ENCODE peak calls at places on chromosomes 2 and 18, in nine cellular contexts. D, I, Y, F, O, S, N, U and Z are unnamed samples.

GRCh38 chr2:207275779-207276178 is 110.0 kb upstream of the KLF7 start:
- DNase-seq in D (no peak), I (no peak), Y (no peak), F (no peak), O (no peak), S (no peak), N (no peak), U (no peak), Z (no peak)

GRCh38 chr18:10437837-10438236 is 16.6 kb upstream of the APCDD1 start:
- DNase-seq in D (no peak), I (peak), Y (no peak), F (no peak), O (no peak), S (no peak), N (peak), U (no peak), Z (no peak)

GRCh38 chr2:55923091-55923977 is at the start of gene EFEMP1:
- DNase-seq in D (no peak), I (peak), Y (peak), F (peak), O (peak), S (peak), N (no peak), U (peak), Z (peak)

GRCh38 chr2:102233132-102233884 is 46.5 kb downstream of the IL1RL2 start:
- DNase-seq in D (no peak), I (no peak), Y (no peak), F (no peak), O (no peak), S (no peak), N (no peak), U (no peak), Z (no peak)

GRCh38 chr2:189763908-189764661 is 1.5 kb upstream of the OSGEPL1 start:
- DNase-seq in D (no peak), I (peak), Y (no peak), F (peak), O (peak), S (no peak), N (peak), U (no peak), Z (no peak)

GRCh38 chr2:158204741-158205165 is 103.1 kb downstream of the UPP2 start:
- DNase-seq in D (no peak), I (peak), Y (no peak), F (peak), O (peak), S (no peak), N (no peak), U (no peak), Z (no peak)

GRCh38 chr2:100982431-100982861 is 19.6 kb upstream of the RPL31 start:
- DNase-seq in D (no peak), I (no peak), Y (no peak), F (no peak), O (no peak), S (no peak), N (no peak), U (no peak), Z (no peak)

GRCh38 chr2:155583674-155584195 is 748.8 kb downstream of the NR4A2 start:
- DNase-seq in D (no peak), I (no peak), Y (no peak), F (no peak), O (no peak), S (no peak), N (no peak), U (no peak), Z (no peak)

GRCh38 chr2:235496239-235496621 is 2.4 kb downstream of the AGAP1 start:
- DNase-seq in D (no peak), I (no peak), Y (peak), F (no peak), O (peak), S (no peak), N (no peak), U (no peak), Z (no peak)

GRCh38 chr2:112048887-112049286 is 6.2 kb upstream of the TMEM87B start:
- DNase-seq in D (peak), I (peak), Y (peak), F (peak), O (peak), S (no peak), N (peak), U (no peak), Z (no peak)

GRCh38 chr18:22505136-22505535 is 87.4 kb upstream of the CTAGE1 start:
- DNase-seq in D (no peak), I (no peak), Y (no peak), F (peak), O (peak), S (no peak), N (no peak), U (no peak), Z (no peak)

GRCh38 chr18:22503803-22504202 is 86.1 kb upstream of the CTAGE1 start:
- DNase-seq in D (peak), I (no peak), Y (no peak), F (peak), O (peak), S (no peak), N (no peak), U (peak), Z (no peak)

GRCh38 chr18:22507055-22507454 is 89.3 kb upstream of the CTAGE1 start:
- DNase-seq in D (no peak), I (no peak), Y (no peak), F (no peak), O (no peak), S (no peak), N (no peak), U (no peak), Z (no peak)

GRCh38 chr18:22504665-22505064 is 87.0 kb upstream of the CTAGE1 start:
- DNase-seq in D (no peak), I (no peak), Y (no peak), F (peak), O (peak), S (no peak), N (no peak), U (no peak), Z (no peak)

DNA sequence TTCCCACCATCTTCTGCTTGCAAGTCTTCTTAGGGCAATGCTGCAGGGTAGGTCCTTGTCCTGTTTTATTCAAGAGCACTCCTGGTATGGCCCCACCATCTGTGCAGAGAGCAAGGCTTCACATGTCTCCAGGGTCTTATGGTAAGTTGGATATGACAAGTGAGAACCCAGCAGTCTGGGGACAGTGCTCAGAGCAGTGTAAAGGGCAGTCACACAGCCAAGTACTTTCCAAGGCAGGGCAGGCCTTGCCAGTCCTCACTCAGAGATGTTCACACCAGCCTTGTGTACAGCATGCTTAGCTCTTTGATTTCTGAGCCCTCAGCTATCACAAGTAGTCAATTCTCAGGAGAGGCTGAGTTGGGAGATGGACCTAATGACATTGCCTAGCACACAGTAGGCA is 86.5 kb upstream of the CTAGE1 start:
- DNase-seq in D (no peak), I (no peak), Y (no peak), F (no peak), O (no peak), S (no peak), N (no peak), U (no peak), Z (no peak)
- TF ChIP-seq CTCF in D (no peak), I (no peak), Y (no peak), F (no peak), O (no peak), S (no peak), N (no peak), U (no peak), Z (no peak)

GRCh38 chr18:30970201-30970816 is 72.2 kb downstream of the DSC3 start:
- DNase-seq in D (peak), I (peak), Y (peak), F (no peak), O (peak), S (no peak), N (peak), U (no peak), Z (no peak)

GRCh38 chr18:30969670-30970069 is 72.9 kb downstream of the DSC3 start:
- DNase-seq in D (no peak), I (no peak), Y (no peak), F (no peak), O (no peak), S (no peak), N (no peak), U (no peak), Z (no peak)

GRCh38 chr18:30967701-30968100 is 74.8 kb downstream of the DSC3 start:
- DNase-seq in D (no peak), I (no peak), Y (no peak), F (no peak), O (no peak), S (no peak), N (no peak), U (no peak), Z (no peak)

DNA sequence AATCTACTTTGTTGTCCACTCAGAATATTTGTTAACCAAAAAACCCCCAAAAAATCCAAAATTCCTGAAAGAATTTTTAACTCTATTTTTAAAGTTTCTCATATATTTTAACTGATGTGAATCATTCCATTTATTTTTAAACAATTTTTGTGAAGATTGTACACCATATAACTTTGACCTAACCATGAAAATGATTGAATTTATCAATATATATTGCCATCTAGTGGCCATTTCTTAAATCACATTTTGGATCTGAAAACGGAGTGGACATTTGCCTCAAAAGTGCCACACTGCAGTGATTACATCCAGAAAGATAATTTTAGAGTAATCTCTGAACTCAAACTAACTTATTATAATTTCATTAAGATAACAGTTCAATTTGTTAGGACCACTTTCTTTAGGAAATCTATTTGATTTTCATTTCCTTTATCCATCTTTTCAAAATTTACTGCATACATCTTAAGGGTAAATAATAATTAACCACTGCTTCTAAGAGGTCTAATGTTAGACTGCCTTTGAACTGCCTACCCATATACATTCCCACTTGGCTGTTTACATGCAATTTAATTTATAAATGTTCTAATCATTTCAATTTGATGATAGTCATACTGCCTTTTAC is 71.1 kb downstream of the DSC3 start:
- DNase-seq in D (peak), I (peak), Y (no peak), F (peak), O (peak), S (no peak), N (peak), U (no peak), Z (no peak)
- TF ChIP-seq CTCF in D (peak), I (peak), Y (peak), F (peak), O (peak), S (peak), N (peak), U (peak), Z (peak)

DNA sequence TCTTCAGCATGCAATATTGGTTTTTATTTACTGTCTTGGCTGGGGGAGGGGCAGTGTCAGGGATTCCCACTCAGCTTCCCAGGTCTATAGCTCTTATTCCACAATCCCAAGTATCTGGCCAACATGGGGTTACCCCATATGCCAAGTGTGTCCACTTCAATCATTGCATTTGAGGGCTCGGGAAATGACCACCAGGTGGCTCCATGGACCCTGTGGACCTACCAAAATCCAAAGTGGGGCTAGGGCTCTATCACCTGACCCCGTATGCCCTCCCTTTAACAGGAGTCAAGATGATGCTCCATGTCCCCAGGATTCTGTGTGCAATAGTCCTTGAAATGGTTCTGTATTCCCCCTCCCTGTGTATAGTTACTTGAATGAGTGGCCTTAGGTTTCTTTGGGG is 12.1 kb upstream of the TRAF3IP1 start:
- DNase-seq in D (no peak), I (no peak), Y (no peak), F (no peak), O (no peak), S (no peak), N (no peak), U (no peak), Z (no peak)
- TF ChIP-seq CTCF in D (peak), I (no peak), Y (peak), F (peak), O (peak), S (peak), N (peak), U (peak), Z (no peak)

DNA sequence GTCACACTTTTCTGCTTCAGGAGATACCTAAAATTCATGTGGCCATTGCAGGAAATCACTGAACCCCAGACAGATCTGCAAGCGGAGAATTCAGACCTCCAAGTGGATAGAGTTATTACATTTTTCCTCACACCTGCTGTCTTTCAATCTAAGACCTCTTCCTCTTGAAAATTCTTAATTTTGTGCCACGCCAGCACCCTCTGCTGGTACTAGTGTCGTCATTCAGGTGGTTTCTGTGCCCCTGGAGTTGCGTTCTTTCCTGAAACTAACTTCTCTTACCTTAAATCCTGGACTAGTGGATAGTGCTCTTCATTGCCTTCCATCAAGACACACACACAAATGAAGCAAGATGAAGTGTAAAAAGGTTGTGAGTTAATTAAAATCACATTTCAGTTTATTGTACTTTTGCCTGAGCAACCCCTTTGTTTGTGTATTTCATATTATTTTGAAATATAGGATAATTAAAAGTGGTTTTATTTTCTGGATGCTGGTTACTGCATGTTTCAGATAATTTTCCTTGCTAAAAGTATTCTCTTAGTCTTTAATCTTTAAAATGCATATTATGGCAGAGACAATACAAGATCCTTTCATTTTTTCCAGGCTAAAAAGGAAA is 1.6 kb upstream of the DNER start:
- DNase-seq in D (no peak), I (peak), Y (peak), F (no peak), O (peak), S (no peak), N (peak), U (no peak), Z (no peak)
- TF ChIP-seq CTCF in D (peak), I (peak), Y (peak), F (peak), O (no peak), S (peak), N (peak), U (no peak), Z (peak)